ENCODE peak calls at places on chromosomes 1 and 21, in six cellular contexts. M is Caco-2; J is CD4-positive, alpha-beta T cell; F is spleen; G is cardiac muscle cell; R is heart right ventricle. I is an unnamed sample.

GRCh38 chr1:53190210-53190611 is 6.4 kb upstream of the CPT2 start:
- DNase-seq in M (no peak), J (no peak), F (no peak), G (no peak), R (no peak), I (no peak)

GRCh38 chr1:28775121-28775942 is 36.6 kb upstream of the OPRD1 start:
- DNase-seq in M (no peak), J (peak; percentile 55), F (peak; percentile 93), G (no peak), R (peak; percentile 82), I (no peak)

GRCh38 chr21:42626171-42626570 is 27.2 kb upstream of the PDE9A start:
- DNase-seq in M (no peak), J (no peak), F (peak; percentile 44), G (no peak), R (no peak), I (no peak)

GRCh38 chr1:12005488-12006166 is 13.7 kb upstream of the MIIP start:
- DNase-seq in M (no peak), J (no peak), F (no peak), G (no peak), R (no peak), I (no peak)

GRCh38 chr1:208068441-208068840 is 157.5 kb upstream of the CD34 start:
- DNase-seq in M (no peak), J (no peak), F (no peak), G (no peak), R (no peak), I (no peak)

GRCh38 chr1:155173478-155174333 is at the start of gene TRIM46:
- DNase-seq in M (no peak), J (peak; percentile 33), F (peak; percentile 89), G (no peak), R (no peak), I (peak; percentile 41)

GRCh38 chr1:25182629-25183028 is 49.7 kb downstream of the SYF2 start:
- DNase-seq in M (no peak), J (no peak), F (no peak), G (no peak), R (no peak), I (no peak)

GRCh38 chr1:46285730-46286477 is 17.5 kb downstream of the LRRC41 start:
- DNase-seq in M (no peak), J (no peak), F (no peak), G (peak; percentile 20), R (no peak), I (no peak)

GRCh38 chr1:153544453-153545066 is 1.0 kb downstream of the S100A4 start:
- DNase-seq in M (no peak), J (no peak), F (no peak), G (no peak), R (no peak), I (no peak)

GRCh38 chr1:109137959-109138757 is 24.2 kb downstream of the ELAPOR1 start:
- DNase-seq in M (peak; percentile 77), J (no peak), F (no peak), G (no peak), R (no peak), I (no peak)

GRCh38 chr21:45467221-45467779 is 62.3 kb downstream of the COL18A1 start:
- DNase-seq in M (no peak), J (no peak), F (peak; percentile 72), G (no peak), R (peak; percentile 8), I (peak; percentile 48)

GRCh38 chr1:41976671-41977070 is 57.9 kb upstream of the HIVEP3 start:
- DNase-seq in M (no peak), J (no peak), F (no peak), G (no peak), R (no peak), I (no peak)

GRCh38 chr1:220007438-220007837 is 38.9 kb downstream of the EPRS1 start:
- DNase-seq in M (no peak), J (no peak), F (no peak), G (no peak), R (no peak), I (no peak)

GRCh38 chr1:172699111-172699510 is 40.2 kb downstream of the FASLG start:
- DNase-seq in M (no peak), J (peak; percentile 58), F (peak; percentile 74), G (no peak), R (no peak), I (no peak)

GRCh38 chr1:96357132-96357531 is 364.5 kb upstream of the PTBP2 start:
- DNase-seq in M (no peak), J (no peak), F (no peak), G (no peak), R (no peak), I (no peak)

GRCh38 chr1:212482352-212483153 is 49.8 kb downstream of the NENF start:
- DNase-seq in M (no peak), J (no peak), F (no peak), G (no peak), R (no peak), I (peak; percentile 83)

GRCh38 chr1:8782001-8782620 is 35.3 kb downstream of the RERE start:
- DNase-seq in M (no peak), J (no peak), F (no peak), G (no peak), R (no peak), I (no peak)

GRCh38 chr1:56414728-56415224 is 164.6 kb downstream of the PLPP3 start:
- DNase-seq in M (peak; percentile 84), J (no peak), F (no peak), G (no peak), R (no peak), I (no peak)

GRCh38 chr1:156648496-156648895 is 6.6 kb downstream of the BCAN start:
- DNase-seq in M (no peak), J (no peak), F (no peak), G (no peak), R (no peak), I (no peak)
- H3K27me3 ChIP-seq in M (no peaks in the 10 kb centered on the region), J (peaks cover 80% of the 10 kb centered on the region), F (no peaks in the 10 kb centered on the region), G (peaks cover 83% of the 10 kb centered on the region), R (peaks cover 62% of the 10 kb centered on the region), I (peaks cover 7% of the 10 kb centered on the region)

GRCh38 chr1:248143311-248143710 is 1.6 kb upstream of the OR2M5 start:
- DNase-seq in M (no peak), J (no peak), F (no peak), G (no peak), R (no peak), I (no peak)
- H3K9me3 ChIP-seq in M (no peaks in the 10 kb centered on the region), J (no peaks in the 10 kb centered on the region), F (peaks cover 12% of the 10 kb centered on the region), G (no peaks in the 10 kb centered on the region), R (peaks cover 3% of the 10 kb centered on the region), I (peaks cover 5% of the 10 kb centered on the region)

DNA sequence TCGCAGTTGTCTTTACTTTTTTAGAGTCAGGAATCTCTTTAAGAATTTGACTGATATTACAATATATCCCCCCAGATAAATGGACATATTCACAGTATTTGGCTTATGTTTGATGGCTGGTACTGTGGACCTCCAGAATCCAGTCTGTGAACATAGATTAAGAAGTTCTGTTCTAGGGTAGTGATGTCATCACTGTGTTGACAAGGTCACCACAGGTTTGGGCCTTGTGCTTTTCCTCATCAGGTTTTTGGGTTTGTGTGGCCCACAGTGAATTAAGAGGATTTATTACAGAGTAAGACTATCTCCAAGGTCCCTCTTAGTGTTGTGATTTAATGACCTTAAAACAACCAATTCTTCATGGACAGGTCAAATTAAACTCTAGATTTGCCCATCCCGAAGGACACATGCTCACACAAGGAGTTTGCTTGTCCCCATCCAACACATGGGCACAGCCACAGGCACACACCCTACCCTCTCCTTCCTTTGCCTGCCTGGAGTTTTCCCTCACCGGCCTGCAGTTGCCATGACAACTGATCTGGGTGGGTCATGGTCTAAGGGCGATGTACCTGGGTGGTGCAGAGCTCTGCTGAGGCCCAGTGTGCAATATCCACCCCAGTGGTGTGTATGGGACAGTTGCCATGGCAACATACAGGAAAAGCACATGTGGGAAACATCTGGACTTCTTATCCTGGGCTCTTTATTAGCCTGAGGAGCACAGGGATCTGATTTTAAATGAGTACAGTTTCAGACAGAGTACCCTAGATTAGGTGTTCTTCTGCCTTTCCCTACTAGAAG is 98.6 kb downstream of the NAV1 start:
- DNase-seq in M (no peak), J (no peak), F (no peak), G (no peak), R (no peak), I (no peak)
- H3K27me3 ChIP-seq in M (no peaks in the 10 kb centered on the region), J (no peaks in the 10 kb centered on the region), F (no peaks in the 10 kb centered on the region), G (no peaks in the 10 kb centered on the region), R (no peaks in the 10 kb centered on the region), I (no peaks in the 10 kb centered on the region)

DNA sequence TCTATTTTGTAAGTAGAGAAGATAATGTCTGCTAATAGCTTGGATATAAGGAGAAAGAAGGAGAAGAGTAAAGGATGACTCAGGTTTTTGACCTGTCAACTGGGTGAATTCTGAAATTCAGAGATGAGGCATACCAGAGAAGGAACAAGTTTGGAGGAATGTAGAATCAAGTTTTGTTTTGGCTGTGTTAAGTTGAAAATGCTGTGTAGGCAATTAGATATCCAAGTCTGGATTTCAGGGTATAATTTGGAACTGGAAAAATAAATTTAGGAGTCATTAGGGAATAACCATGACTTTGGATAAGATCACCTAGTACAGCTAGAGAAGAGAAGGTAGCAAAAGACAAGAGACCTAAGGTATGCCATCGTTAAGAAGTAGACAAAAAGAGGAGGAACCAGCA is 22.4 kb upstream of the GNG4 start:
- DNase-seq in M (no peak), J (no peak), F (no peak), G (no peak), R (no peak), I (no peak)
- H3K9me3 ChIP-seq in M (peaks cover 41% of the 10 kb centered on the region), J (peaks cover 65% of the 10 kb centered on the region), F (peaks cover 69% of the 10 kb centered on the region), G (no peaks in the 10 kb centered on the region), R (peaks cover 7% of the 10 kb centered on the region), I (peaks cover 28% of the 10 kb centered on the region)

DNA sequence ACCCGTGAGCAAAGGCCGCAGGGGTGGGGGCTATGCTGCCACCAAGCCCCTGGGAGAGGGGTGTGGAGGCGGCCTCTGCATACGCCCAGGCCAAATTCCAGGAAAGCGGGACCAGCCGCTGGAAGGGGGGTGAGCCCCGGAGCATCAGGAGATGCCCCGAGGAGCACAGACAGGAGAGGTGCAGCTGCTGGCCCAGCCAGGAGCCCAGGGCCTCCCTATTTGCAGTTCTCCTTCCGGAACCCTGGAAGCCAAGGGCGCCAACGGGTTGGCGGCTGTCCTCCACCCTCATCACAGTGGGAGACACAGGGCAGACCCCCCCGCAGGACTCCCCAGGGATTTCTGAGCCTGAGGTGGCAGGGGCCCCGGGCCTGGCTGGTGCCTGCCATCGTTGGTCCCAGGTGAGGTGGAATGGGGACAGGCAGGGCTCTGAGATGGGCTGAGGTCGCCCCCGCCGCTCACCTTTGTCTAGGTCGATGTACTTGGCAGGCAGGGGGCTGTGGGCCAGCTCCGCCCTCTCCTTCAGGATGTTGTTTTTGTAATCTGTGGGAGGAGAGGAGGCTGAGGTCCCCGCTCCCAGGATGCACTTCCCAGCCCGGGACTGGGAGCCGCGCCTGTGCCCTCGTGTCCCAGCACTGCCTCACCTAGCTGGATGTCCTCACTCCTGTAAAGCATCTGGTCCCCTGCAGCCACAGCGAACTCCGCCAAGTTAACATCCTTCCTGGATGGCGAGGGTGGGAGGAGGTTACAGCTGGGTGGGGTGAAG is 4.4 kb upstream of the DVL1 start:
- DNase-seq in M (no peak), J (no peak), F (no peak), G (no peak), R (no peak), I (no peak)
- H3K27me3 ChIP-seq in M (no peaks in the 10 kb centered on the region), J (peaks cover 45% of the 10 kb centered on the region), F (peaks cover 4% of the 10 kb centered on the region), G (peaks cover 12% of the 10 kb centered on the region), R (peaks cover 33% of the 10 kb centered on the region), I (no peaks in the 10 kb centered on the region)

GRCh38 chr1:206685749-206686485 is 1.2 kb downstream of the MAPKAPK2 start:
- DNase-seq in M (peak; percentile 57), J (peak; percentile 25), F (peak; percentile 91), G (peak; percentile 88), R (peak; percentile 65), I (peak; percentile 62)
- H3K9me3 ChIP-seq in M (no peaks in the 10 kb centered on the region), J (no peaks in the 10 kb centered on the region), F (no peaks in the 10 kb centered on the region), G (no peaks in the 10 kb centered on the region), R (no peaks in the 10 kb centered on the region), I (no peaks in the 10 kb centered on the region)

GRCh38 chr1:37636435-37636834 is 1.7 kb upstream of the RSPO1 start:
- DNase-seq in M (no peak), J (no peak), F (no peak), G (no peak), R (no peak), I (no peak)

GRCh38 chr1:37635309-37635902 is 714 bp upstream of the RSPO1 start:
- DNase-seq in M (no peak), J (no peak), F (no peak), G (no peak), R (no peak), I (no peak)

GRCh38 chr1:37641059-37641458 is 6.4 kb upstream of the RSPO1 start:
- DNase-seq in M (no peak), J (no peak), F (no peak), G (no peak), R (no peak), I (no peak)
- H3K27me3 ChIP-seq in M (peaks cover 1% of the 10 kb centered on the region), J (peaks cover 29% of the 10 kb centered on the region), F (no peaks in the 10 kb centered on the region), G (peaks cover 100% of the 10 kb centered on the region), R (peaks cover 27% of the 10 kb centered on the region), I (peaks cover 8% of the 10 kb centered on the region)

I was measured in MG63.